ENCODE peak calls at places on chromosomes 13 and 19, in ten cellular contexts. One of them, this sample, is unnamed.

GRCh38 chr13:77946522-77946921 is 27.9 kb upstream of the EDNRB start:
- DNase-seq in heart left ventricle: no peak
- DNase-seq in ovary: no peak
- DNase-seq in right lobe of liver: no peak
- DNase-seq in body of pancreas: no peak
- DNase-seq in transverse colon: no peak
- DNase-seq in breast epithelium: no peak
- DNase-seq in prostate gland: no peak
- DNase-seq in HCT116: no peak
- DNase-seq in stomach: no peak
- DNase-seq in this sample: no peak

GRCh38 chr13:20144141-20144850 is 16.6 kb downstream of the GJA3 start:
- DNase-seq in heart left ventricle: no peak
- DNase-seq in ovary: no peak
- DNase-seq in right lobe of liver: no peak
- DNase-seq in body of pancreas: no peak
- DNase-seq in transverse colon: no peak
- DNase-seq in breast epithelium: no peak
- DNase-seq in prostate gland: no peak
- DNase-seq in HCT116: no peak
- DNase-seq in stomach: no peak
- DNase-seq in this sample: no peak

GRCh38 chr19:1941146-1942077 is at the start of gene CSNK1G2:
- DNase-seq in heart left ventricle: no peak
- DNase-seq in ovary: peak; percentile 78
- DNase-seq in right lobe of liver: no peak
- DNase-seq in body of pancreas: no peak
- DNase-seq in transverse colon: peak; percentile 30
- DNase-seq in breast epithelium: peak; percentile 41
- DNase-seq in prostate gland: no peak
- DNase-seq in HCT116: no peak
- DNase-seq in stomach: no peak
- DNase-seq in this sample: no peak

GRCh38 chr19:18526316-18526715 is 4.4 kb upstream of the ELL start:
- DNase-seq in heart left ventricle: no peak
- DNase-seq in ovary: no peak
- DNase-seq in right lobe of liver: no peak
- DNase-seq in body of pancreas: no peak
- DNase-seq in transverse colon: no peak
- DNase-seq in breast epithelium: no peak
- DNase-seq in prostate gland: no peak
- DNase-seq in HCT116: peak; percentile 26
- DNase-seq in stomach: no peak
- DNase-seq in this sample: no peak

GRCh38 chr19:45613926-45614725 is 12.1 kb upstream of the GPR4 start:
- DNase-seq in heart left ventricle: no peak
- DNase-seq in ovary: no peak
- DNase-seq in right lobe of liver: no peak
- DNase-seq in body of pancreas: peak; percentile 70
- DNase-seq in transverse colon: peak; percentile 73
- DNase-seq in breast epithelium: no peak
- DNase-seq in prostate gland: peak; percentile 46
- DNase-seq in HCT116: peak; percentile 84
- DNase-seq in stomach: peak; percentile 31
- DNase-seq in this sample: no peak

GRCh38 chr13:38697628-38698333 is 10.9 kb downstream of the FREM2 start:
- DNase-seq in heart left ventricle: no peak
- DNase-seq in ovary: no peak
- DNase-seq in right lobe of liver: no peak
- DNase-seq in body of pancreas: no peak
- DNase-seq in transverse colon: no peak
- DNase-seq in breast epithelium: no peak
- DNase-seq in prostate gland: no peak
- DNase-seq in HCT116: no peak
- DNase-seq in stomach: no peak
- DNase-seq in this sample: peak; percentile 71

GRCh38 chr19:2733930-2734588 is 5.8 kb downstream of the SLC39A3 start:
- DNase-seq in heart left ventricle: no peak
- DNase-seq in ovary: no peak
- DNase-seq in right lobe of liver: no peak
- DNase-seq in body of pancreas: no peak
- DNase-seq in transverse colon: peak; percentile 55
- DNase-seq in breast epithelium: no peak
- DNase-seq in prostate gland: no peak
- DNase-seq in HCT116: no peak
- DNase-seq in stomach: no peak
- DNase-seq in this sample: no peak

GRCh38 chr19:54661846-54662489 is 817 bp upstream of the LILRB4 start:
- DNase-seq in heart left ventricle: no peak
- DNase-seq in ovary: no peak
- DNase-seq in right lobe of liver: no peak
- DNase-seq in body of pancreas: no peak
- DNase-seq in transverse colon: no peak
- DNase-seq in breast epithelium: no peak
- DNase-seq in prostate gland: no peak
- DNase-seq in HCT116: no peak
- DNase-seq in stomach: no peak
- DNase-seq in this sample: no peak

GRCh38 chr19:15445807-15446376 is 3.9 kb downstream of the WIZ start:
- DNase-seq in heart left ventricle: peak; percentile 87
- DNase-seq in ovary: no peak
- DNase-seq in right lobe of liver: peak; percentile 82
- DNase-seq in body of pancreas: peak; percentile 9
- DNase-seq in transverse colon: no peak
- DNase-seq in breast epithelium: no peak
- DNase-seq in prostate gland: no peak
- DNase-seq in HCT116: no peak
- DNase-seq in stomach: no peak
- DNase-seq in this sample: no peak

GRCh38 chr13:32902898-32903297 is 113.3 kb upstream of the KL start:
- DNase-seq in heart left ventricle: peak; percentile 92
- DNase-seq in ovary: peak; percentile 22
- DNase-seq in right lobe of liver: peak; percentile 48
- DNase-seq in body of pancreas: peak; percentile 30
- DNase-seq in transverse colon: peak; percentile 34
- DNase-seq in breast epithelium: peak; percentile 24
- DNase-seq in prostate gland: no peak
- DNase-seq in HCT116: no peak
- DNase-seq in stomach: peak; percentile 44
- DNase-seq in this sample: peak; percentile 12

GRCh38 chr19:54029930-54030490 is 33.7 kb downstream of the VSTM1 start:
- DNase-seq in heart left ventricle: peak; percentile 55
- DNase-seq in ovary: peak; percentile 19
- DNase-seq in right lobe of liver: peak; percentile 53
- DNase-seq in body of pancreas: peak; percentile 45
- DNase-seq in transverse colon: peak; percentile 53
- DNase-seq in breast epithelium: no peak
- DNase-seq in prostate gland: peak; percentile 34
- DNase-seq in HCT116: peak; percentile 69
- DNase-seq in stomach: peak; percentile 66
- DNase-seq in this sample: peak; percentile 30

GRCh38 chr13:96762876-96763275 is 231.4 kb downstream of the OXGR1 start:
- DNase-seq in heart left ventricle: no peak
- DNase-seq in ovary: no peak
- DNase-seq in right lobe of liver: no peak
- DNase-seq in body of pancreas: no peak
- DNase-seq in transverse colon: no peak
- DNase-seq in breast epithelium: no peak
- DNase-seq in prostate gland: no peak
- DNase-seq in HCT116: no peak
- DNase-seq in stomach: no peak
- DNase-seq in this sample: no peak
- TF ChIP-seq POLR2A in heart left ventricle: no peak
- TF ChIP-seq POLR2A in ovary: no peak
- TF ChIP-seq POLR2A in right lobe of liver: no peak
- TF ChIP-seq POLR2A in body of pancreas: no peak
- TF ChIP-seq POLR2A in transverse colon: no peak
- TF ChIP-seq POLR2A in breast epithelium: no peak
- TF ChIP-seq POLR2A in prostate gland: no peak
- TF ChIP-seq POLR2A in HCT116: no peak
- TF ChIP-seq POLR2A in stomach: no peak
- TF ChIP-seq POLR2A in this sample: no peak

GRCh38 chr13:30322428-30322827 is 15.1 kb upstream of the KATNAL1 start:
- DNase-seq in heart left ventricle: no peak
- DNase-seq in ovary: no peak
- DNase-seq in right lobe of liver: no peak
- DNase-seq in body of pancreas: no peak
- DNase-seq in transverse colon: no peak
- DNase-seq in breast epithelium: no peak
- DNase-seq in prostate gland: no peak
- DNase-seq in HCT116: no peak
- DNase-seq in stomach: no peak
- DNase-seq in this sample: no peak

GRCh38 chr13:30319130-30319529 is 11.8 kb upstream of the KATNAL1 start:
- DNase-seq in heart left ventricle: no peak
- DNase-seq in ovary: no peak
- DNase-seq in right lobe of liver: no peak
- DNase-seq in body of pancreas: no peak
- DNase-seq in transverse colon: no peak
- DNase-seq in breast epithelium: no peak
- DNase-seq in prostate gland: no peak
- DNase-seq in HCT116: no peak
- DNase-seq in stomach: no peak
- DNase-seq in this sample: no peak

GRCh38 chr13:30319703-30320102 is 12.4 kb upstream of the KATNAL1 start:
- DNase-seq in heart left ventricle: no peak
- DNase-seq in ovary: no peak
- DNase-seq in right lobe of liver: no peak
- DNase-seq in body of pancreas: no peak
- DNase-seq in transverse colon: no peak
- DNase-seq in breast epithelium: no peak
- DNase-seq in prostate gland: no peak
- DNase-seq in HCT116: no peak
- DNase-seq in stomach: no peak
- DNase-seq in this sample: no peak

GRCh38 chr13:30325668-30326067 is 18.3 kb upstream of the KATNAL1 start:
- DNase-seq in heart left ventricle: no peak
- DNase-seq in ovary: no peak
- DNase-seq in right lobe of liver: no peak
- DNase-seq in body of pancreas: no peak
- DNase-seq in transverse colon: no peak
- DNase-seq in breast epithelium: no peak
- DNase-seq in prostate gland: no peak
- DNase-seq in HCT116: no peak
- DNase-seq in stomach: no peak
- DNase-seq in this sample: no peak

DNA sequence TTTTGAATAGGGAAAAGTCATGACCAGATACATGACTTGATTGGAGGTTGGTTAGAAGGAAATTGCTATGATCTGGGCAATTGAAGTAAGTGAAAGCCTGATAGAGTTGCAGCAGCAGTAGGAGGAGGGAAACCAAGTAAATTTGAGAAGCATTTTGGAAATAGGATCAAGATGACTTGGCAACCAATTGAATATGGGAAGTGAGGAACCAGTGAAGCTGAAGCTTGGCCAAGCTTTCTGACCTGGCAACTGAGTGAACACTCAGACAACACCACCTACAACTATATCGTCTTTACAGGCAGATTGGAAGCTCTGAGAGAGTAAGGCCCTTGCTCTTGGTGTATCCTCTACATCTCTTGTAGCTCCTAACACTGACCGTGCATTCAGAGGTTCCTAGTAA is 16.2 kb upstream of the KATNAL1 start:
- DNase-seq in heart left ventricle: no peak
- DNase-seq in ovary: no peak
- DNase-seq in right lobe of liver: no peak
- DNase-seq in body of pancreas: no peak
- DNase-seq in transverse colon: no peak
- DNase-seq in breast epithelium: no peak
- DNase-seq in prostate gland: no peak
- DNase-seq in HCT116: no peak
- DNase-seq in stomach: no peak
- DNase-seq in this sample: no peak
- H3K4me1 ChIP-seq in heart left ventricle: peaks cover 19% of the 10 kb centered on the region
- H3K4me1 ChIP-seq in ovary: no peaks in the 10 kb centered on the region
- H3K4me1 ChIP-seq in right lobe of liver: no peaks in the 10 kb centered on the region
- H3K4me1 ChIP-seq in body of pancreas: no peaks in the 10 kb centered on the region
- H3K4me1 ChIP-seq in transverse colon: no peaks in the 10 kb centered on the region
- H3K4me1 ChIP-seq in breast epithelium: no peaks in the 10 kb centered on the region
- H3K4me1 ChIP-seq in prostate gland: no peaks in the 10 kb centered on the region
- H3K4me1 ChIP-seq in HCT116: peaks cover 21% of the 10 kb centered on the region
- H3K4me1 ChIP-seq in stomach: no peaks in the 10 kb centered on the region
- H3K4me1 ChIP-seq in this sample: no peaks in the 10 kb centered on the region

GRCh38 chr19:49487277-49488045 is at the start of gene RPL13A:
- DNase-seq in heart left ventricle: peak; percentile 100
- DNase-seq in ovary: peak; percentile 100
- DNase-seq in right lobe of liver: peak; percentile 100
- DNase-seq in body of pancreas: peak; percentile 100
- DNase-seq in transverse colon: peak; percentile 100
- DNase-seq in breast epithelium: peak; percentile 100
- DNase-seq in prostate gland: peak; percentile 99
- DNase-seq in HCT116: peak; percentile 99
- DNase-seq in stomach: peak; percentile 100
- DNase-seq in this sample: peak; percentile 100

GRCh38 chr19:49490287-49491029 is 3.0 kb downstream of the RPL13A start:
- DNase-seq in heart left ventricle: no peak
- DNase-seq in ovary: no peak
- DNase-seq in right lobe of liver: no peak
- DNase-seq in body of pancreas: no peak
- DNase-seq in transverse colon: no peak
- DNase-seq in breast epithelium: no peak
- DNase-seq in prostate gland: no peak
- DNase-seq in HCT116: no peak
- DNase-seq in stomach: no peak
- DNase-seq in this sample: no peak

GRCh38 chr19:49489601-49490167 is 2.3 kb downstream of the RPL13A start:
- DNase-seq in heart left ventricle: no peak
- DNase-seq in ovary: no peak
- DNase-seq in right lobe of liver: no peak
- DNase-seq in body of pancreas: no peak
- DNase-seq in transverse colon: no peak
- DNase-seq in breast epithelium: no peak
- DNase-seq in prostate gland: no peak
- DNase-seq in HCT116: no peak
- DNase-seq in stomach: no peak
- DNase-seq in this sample: no peak

GRCh38 chr19:49488046-49488862 is 846 bp downstream of the RPL13A start:
- DNase-seq in heart left ventricle: no peak
- DNase-seq in ovary: no peak
- DNase-seq in right lobe of liver: no peak
- DNase-seq in body of pancreas: no peak
- DNase-seq in transverse colon: no peak
- DNase-seq in breast epithelium: no peak
- DNase-seq in prostate gland: no peak
- DNase-seq in HCT116: no peak
- DNase-seq in stomach: no peak
- DNase-seq in this sample: no peak

GRCh38 chr19:49488863-49489537 is 1.6 kb downstream of the RPL13A start:
- DNase-seq in heart left ventricle: no peak
- DNase-seq in ovary: no peak
- DNase-seq in right lobe of liver: no peak
- DNase-seq in body of pancreas: no peak
- DNase-seq in transverse colon: no peak
- DNase-seq in breast epithelium: no peak
- DNase-seq in prostate gland: no peak
- DNase-seq in HCT116: no peak
- DNase-seq in stomach: no peak
- DNase-seq in this sample: no peak
- TF ChIP-seq POLR2A in heart left ventricle: no peak
- TF ChIP-seq POLR2A in ovary: no peak
- TF ChIP-seq POLR2A in right lobe of liver: no peak
- TF ChIP-seq POLR2A in body of pancreas: no peak
- TF ChIP-seq POLR2A in transverse colon: no peak
- TF ChIP-seq POLR2A in breast epithelium: no peak
- TF ChIP-seq POLR2A in prostate gland: no peak
- TF ChIP-seq POLR2A in HCT116: no peak
- TF ChIP-seq POLR2A in stomach: no peak
- TF ChIP-seq POLR2A in this sample: no peak

GRCh38 chr19:39411006-39411831 is 1.2 kb upstream of the PLEKHG2 start:
- DNase-seq in heart left ventricle: no peak
- DNase-seq in ovary: peak; percentile 65
- DNase-seq in right lobe of liver: peak; percentile 91
- DNase-seq in body of pancreas: peak; percentile 84
- DNase-seq in transverse colon: peak; percentile 86
- DNase-seq in breast epithelium: peak; percentile 69
- DNase-seq in prostate gland: peak; percentile 44
- DNase-seq in HCT116: no peak
- DNase-seq in stomach: peak; percentile 86
- DNase-seq in this sample: peak; percentile 60
- H3K4me1 ChIP-seq in heart left ventricle: peaks cover 58% of the 10 kb centered on the region
- H3K4me1 ChIP-seq in ovary: peaks cover 24% of the 10 kb centered on the region
- H3K4me1 ChIP-seq in right lobe of liver: peaks cover 3% of the 10 kb centered on the region
- H3K4me1 ChIP-seq in body of pancreas: peaks cover 54% of the 10 kb centered on the region
- H3K4me1 ChIP-seq in transverse colon: peaks cover 30% of the 10 kb centered on the region
- H3K4me1 ChIP-seq in breast epithelium: peaks cover 3% of the 10 kb centered on the region
- H3K4me1 ChIP-seq in prostate gland: no peaks in the 10 kb centered on the region
- H3K4me1 ChIP-seq in HCT116: peaks cover 67% of the 10 kb centered on the region
- H3K4me1 ChIP-seq in stomach: peaks cover 56% of the 10 kb centered on the region
- H3K4me1 ChIP-seq in this sample: peaks cover 41% of the 10 kb centered on the region